ENCODE peak calls at places on chromosomes 2 and 18, in seven cellular contexts. M, K, H, R, I, Y and S are unnamed samples. For H3K36me3, the result is how much of the 10 kb centered on the place peaks cover.

GRCh38 chr18:41265047-41265446 is 690.0 kb upstream of the PIK3C3 start:
- DNase-seq in M (no peak), K (no peak), H (no peak), R (no peak), I (no peak), Y (no peak), S (no peak)

GRCh38 chr18:12236934-12237832 is 17.0 kb upstream of the CIDEA start:
- DNase-seq in M (peak), K (no peak), H (no peak), R (peak), I (peak), Y (peak), S (peak)

GRCh38 chr2:98580656-98581284 is 27.5 kb downstream of the COA5 start:
- DNase-seq in M (no peak), K (no peak), H (no peak), R (no peak), I (no peak), Y (no peak), S (no peak)

GRCh38 chr2:30421551-30422436 is 25.3 kb upstream of the LCLAT1 start:
- DNase-seq in M (no peak), K (peak), H (no peak), R (no peak), I (no peak), Y (no peak), S (no peak)

GRCh38 chr2:121502781-121503180 is 27.9 kb upstream of the RNU4ATAC start:
- DNase-seq in M (no peak), K (no peak), H (no peak), R (no peak), I (no peak), Y (no peak), S (no peak)

GRCh38 chr18:77107218-77107815 is 25.3 kb downstream of the MBP start:
- DNase-seq in M (no peak), K (no peak), H (no peak), R (no peak), I (peak), Y (no peak), S (peak)

GRCh38 chr18:72922895-72923294 is 55.1 kb upstream of the NETO1 start:
- DNase-seq in M (no peak), K (no peak), H (no peak), R (no peak), I (no peak), Y (no peak), S (no peak)

GRCh38 chr2:120675460-120676130 is 60.1 kb upstream of the GLI2 start:
- DNase-seq in M (no peak), K (no peak), H (no peak), R (no peak), I (no peak), Y (peak), S (peak)

GRCh38 chr18:5903386-5903785 is 8.1 kb upstream of the TMEM200C start:
- DNase-seq in M (no peak), K (no peak), H (no peak), R (no peak), I (no peak), Y (no peak), S (no peak)

GRCh38 chr18:12278765-12279682 is 24.9 kb downstream of the CIDEA start:
- DNase-seq in M (peak), K (no peak), H (peak), R (peak), I (peak), Y (no peak), S (peak)

GRCh38 chr2:79993144-79993543 is 311.4 kb downstream of the LRRTM1 start:
- DNase-seq in M (no peak), K (no peak), H (no peak), R (no peak), I (no peak), Y (no peak), S (no peak)

GRCh38 chr18:55097406-55098170 is 138.3 kb upstream of the CCDC68 start:
- DNase-seq in M (no peak), K (no peak), H (no peak), R (no peak), I (no peak), Y (no peak), S (no peak)

GRCh38 chr2:233422050-233422639 is 67.9 kb downstream of the DGKD start:
- DNase-seq in M (peak), K (peak), H (no peak), R (peak), I (no peak), Y (no peak), S (peak)

GRCh38 chr2:136582631-136583205 is 182.6 kb upstream of the THSD7B start:
- DNase-seq in M (no peak), K (no peak), H (no peak), R (no peak), I (no peak), Y (no peak), S (peak)

GRCh38 chr2:3754280-3754679 is 50.9 kb downstream of the DCDC2C start:
- DNase-seq in M (no peak), K (no peak), H (no peak), R (no peak), I (no peak), Y (no peak), S (no peak)

GRCh38 chr2:176508984-176509383 is 239.7 kb downstream of the MTX2 start:
- DNase-seq in M (no peak), K (peak), H (no peak), R (no peak), I (no peak), Y (no peak), S (no peak)

GRCh38 chr2:33197198-33197938 is 250.6 kb downstream of the LTBP1 start:
- DNase-seq in M (no peak), K (no peak), H (no peak), R (no peak), I (no peak), Y (no peak), S (no peak)

GRCh38 chr2:191677091-191677645 is 768 bp upstream of the NABP1 start:
- DNase-seq in M (peak), K (no peak), H (no peak), R (no peak), I (no peak), Y (no peak), S (no peak)

GRCh38 chr2:190973726-190974628 is 40.0 kb downstream of the STAT1 start:
- DNase-seq in M (no peak), K (no peak), H (no peak), R (no peak), I (no peak), Y (no peak), S (no peak)

GRCh38 chr2:239991689-239992314 is 33.3 kb downstream of the NDUFA10 start:
- DNase-seq in M (no peak), K (no peak), H (no peak), R (no peak), I (no peak), Y (peak), S (no peak)

GRCh38 chr18:48851563-48851962 is 99.2 kb downstream of the SMAD7 start:
- DNase-seq in M (no peak), K (no peak), H (no peak), R (no peak), I (peak), Y (no peak), S (no peak)

GRCh38 chr2:138744709-138745108 is 35.5 kb downstream of the NXPH2 start:
- DNase-seq in M (no peak), K (no peak), H (no peak), R (no peak), I (no peak), Y (no peak), S (no peak)

GRCh38 chr18:9757851-9758587 is 49.9 kb downstream of the RAB31 start:
- DNase-seq in M (no peak), K (no peak), H (no peak), R (no peak), I (no peak), Y (no peak), S (no peak)

GRCh38 chr2:74856004-74856578 is 22.2 kb downstream of the HK2 start:
- DNase-seq in M (no peak), K (no peak), H (no peak), R (no peak), I (no peak), Y (no peak), S (no peak)

GRCh38 chr2:62450716-62451191 is 55.2 kb downstream of the TMEM17 start:
- DNase-seq in M (no peak), K (no peak), H (no peak), R (no peak), I (no peak), Y (no peak), S (no peak)

GRCh38 chr2:111122631-111123421 is 2.1 kb downstream of the BCL2L11 start:
- DNase-seq in M (peak), K (no peak), H (no peak), R (peak), I (peak), Y (no peak), S (peak)

GRCh38 chr2:207008105-207008990 is 69.0 kb downstream of the CPO start:
- DNase-seq in M (no peak), K (no peak), H (peak), R (no peak), I (no peak), Y (no peak), S (no peak)

GRCh38 chr2:206570199-206570598 is 72.1 kb upstream of the FAM237A start:
- DNase-seq in M (no peak), K (no peak), H (no peak), R (no peak), I (no peak), Y (no peak), S (no peak)

GRCh38 chr2:129492528-129492927 is 486.9 kb upstream of the RAB6C start:
- DNase-seq in M (no peak), K (no peak), H (no peak), R (no peak), I (no peak), Y (no peak), S (no peak)

GRCh38 chr2:221444106-221444505 is 128.0 kb downstream of the EPHA4 start:
- DNase-seq in M (no peak), K (no peak), H (no peak), R (no peak), I (no peak), Y (peak), S (no peak)

GRCh38 chr2:173831312-173832229 is 133.6 kb downstream of the SP3 start:
- DNase-seq in M (no peak), K (no peak), H (no peak), R (no peak), I (peak), Y (no peak), S (peak)

DNA sequence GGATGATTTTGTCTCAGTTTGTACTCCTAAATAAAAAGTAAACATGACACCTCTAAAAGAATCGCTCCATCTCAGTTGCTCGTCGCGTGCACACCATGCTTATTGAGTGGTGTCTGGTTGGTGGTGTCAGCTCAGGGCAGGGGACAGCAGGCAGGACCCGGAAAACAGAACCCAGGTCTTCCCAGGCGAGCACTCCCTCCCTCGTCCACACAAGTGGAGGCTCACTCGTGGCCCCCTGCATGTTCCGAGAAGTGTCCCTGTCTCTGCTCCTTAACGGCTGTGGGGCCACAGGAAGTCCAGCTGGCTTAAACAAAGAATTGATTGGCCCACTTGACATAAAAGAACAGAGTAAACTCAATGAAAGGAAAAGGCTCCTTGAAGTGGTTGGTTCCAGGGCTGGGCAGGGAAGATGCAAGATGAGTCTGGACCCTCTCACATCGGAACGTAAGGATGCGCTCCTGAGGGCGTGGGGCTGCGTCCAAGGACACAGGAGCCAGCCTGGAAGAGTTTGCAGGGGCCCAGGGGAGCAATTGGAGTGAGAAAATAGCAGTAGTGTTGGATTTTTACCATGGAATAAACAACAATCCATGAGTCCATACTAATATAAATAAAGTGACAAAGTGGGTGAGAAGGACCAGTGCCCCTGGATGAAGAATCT is 13.1 kb upstream of the CNDP1 start:
- DNase-seq in M (no peak), K (no peak), H (no peak), R (no peak), I (no peak), Y (no peak), S (no peak)
- H3K36me3 ChIP-seq in M (under half), K (under half), H (under half), R (half or more), I (under half), Y (under half), S (under half)

DNA sequence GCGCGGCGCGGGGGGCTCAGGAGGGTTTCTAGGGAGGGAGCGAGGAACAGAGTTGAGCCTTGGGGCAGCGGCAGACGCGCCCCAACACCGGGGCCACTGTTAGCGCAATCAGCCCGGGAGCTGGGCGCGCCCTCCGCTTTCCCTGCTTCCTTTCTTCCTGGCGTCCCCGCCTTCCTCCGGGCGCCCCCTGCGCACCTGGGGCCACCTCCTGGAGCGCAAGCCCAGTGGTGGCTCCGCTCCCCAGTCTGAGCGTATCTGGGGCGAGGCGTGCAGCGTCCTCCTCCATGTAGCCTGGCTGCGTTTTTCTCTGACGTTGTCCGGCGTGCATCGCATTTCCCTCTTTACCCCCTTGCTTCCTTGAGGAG is 5.2 kb downstream of the PROC start:
- DNase-seq in M (no peak), K (no peak), H (no peak), R (no peak), I (no peak), Y (no peak), S (peak)
- TF ChIP-seq POLR2A in M (no peak), K (no peak), H (no peak), R (no peak), I (no peak), Y (no peak), S (no peak)

DNA sequence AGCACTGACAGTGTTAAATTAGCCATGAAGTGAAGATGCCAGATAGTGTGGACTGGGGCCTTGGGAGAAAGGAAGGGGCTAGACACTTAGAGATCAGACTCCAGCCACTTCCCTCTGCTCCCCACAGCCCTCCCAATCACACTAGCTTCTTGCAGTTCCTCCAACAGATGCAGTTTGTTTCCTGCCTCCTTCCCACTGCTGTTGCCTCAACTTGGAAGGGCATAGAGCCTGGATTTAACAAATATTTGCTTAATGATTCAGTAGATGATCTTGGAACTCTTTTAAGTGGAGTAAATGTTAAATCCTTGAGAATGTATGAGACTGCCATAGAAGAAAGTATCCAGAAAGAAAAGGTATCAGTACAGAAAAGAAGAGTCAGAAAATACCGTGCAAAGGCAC is 1.5 kb upstream of the BZW1 start:
- DNase-seq in M (no peak), K (no peak), H (no peak), R (no peak), I (no peak), Y (no peak), S (no peak)
- H3K4me3 ChIP-seq in M (no peak), K (no peak), H (no peak), R (peak), I (no peak), Y (no peak), S (no peak)

GRCh38 chr2:226761195-226761583 is 38.4 kb downstream of the IRS1 start:
- DNase-seq in M (no peak), K (no peak), H (no peak), R (no peak), I (no peak), Y (no peak), S (no peak)
- H3K36me3 ChIP-seq in M (under half), K (under half), H (under half), R (under half), I (under half), Y (under half), S (under half)

DNA sequence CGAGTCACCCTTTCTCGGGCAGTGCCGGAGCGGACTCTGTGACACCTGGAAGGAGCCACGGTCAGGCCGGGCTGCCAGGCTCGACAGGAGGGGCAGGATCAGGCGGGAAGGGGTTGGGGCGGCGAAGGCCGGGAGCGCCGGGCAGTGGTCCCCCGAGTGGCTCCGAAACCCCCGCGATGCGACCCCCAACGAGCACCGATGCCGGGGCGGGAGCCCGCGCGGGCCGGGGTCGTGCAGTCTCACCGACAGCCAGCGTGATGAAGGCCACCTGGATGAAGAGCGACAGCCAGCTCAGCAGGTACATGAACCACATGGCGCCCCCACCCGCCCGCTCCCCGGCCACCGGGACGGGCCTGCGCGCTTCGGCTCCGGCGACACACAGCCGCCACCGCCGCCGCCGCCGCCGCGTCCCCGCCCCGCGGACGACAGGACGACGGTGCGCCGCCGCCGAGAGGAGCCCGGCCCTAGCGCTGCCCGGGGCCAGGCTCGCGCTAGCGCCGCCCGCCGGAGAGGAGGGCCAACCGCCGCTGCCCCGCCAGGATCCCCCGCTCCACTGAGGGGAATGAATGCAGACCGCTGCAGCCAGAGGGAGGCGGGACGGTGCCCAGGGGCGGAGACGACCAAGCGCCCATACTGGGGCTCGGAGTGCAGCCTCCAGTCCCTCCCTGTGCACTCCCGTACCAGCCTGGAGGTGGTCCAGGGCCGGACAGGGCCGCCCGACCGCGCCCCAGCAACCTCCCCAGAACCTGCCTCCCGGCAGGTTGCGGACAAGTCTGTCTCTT is at the start of gene TEX261:
- DNase-seq in M (peak), K (peak), H (no peak), R (peak), I (peak), Y (peak), S (peak)
- TF ChIP-seq POLR2A in M (peak), K (peak), H (no peak), R (peak), I (peak), Y (peak), S (no peak)

DNA sequence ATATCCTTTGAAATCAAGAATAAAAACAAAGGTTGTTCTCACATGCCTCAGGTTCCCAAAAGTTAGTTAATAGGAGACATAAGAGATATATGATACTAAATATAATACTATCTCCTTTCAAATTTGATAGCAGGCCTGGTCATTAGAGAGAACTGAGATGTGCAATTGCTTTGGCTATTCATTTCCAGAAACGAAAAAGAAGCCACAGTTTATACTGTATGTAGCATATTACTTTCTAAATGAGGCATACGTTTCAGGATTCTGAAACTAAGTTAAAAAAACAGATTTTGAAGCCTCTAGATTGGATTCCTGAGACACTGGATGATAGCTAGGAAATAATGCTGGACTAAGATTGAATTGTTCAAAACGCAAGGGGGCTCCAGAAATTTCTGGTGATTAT is 7.1 kb downstream of the PPP1R1C start:
- DNase-seq in M (no peak), K (peak), H (no peak), R (no peak), I (no peak), Y (no peak), S (no peak)
- H3K4me3 ChIP-seq in M (no peak), K (no peak), H (no peak), R (no peak), I (no peak), Y (no peak), S (no peak)